ENCODE peak calls at places on chromosomes 2 and 18, in six cellular contexts. K, C, R, I, O and W are unnamed samples.

GRCh38 chr2:12287220-12287751 is 429.4 kb upstream of the TRIB2 start:
- DNase-seq in O (peak), K (no peak), I (no peak), R (no peak), C (no peak), W (no peak)

GRCh38 chr2:236536727-236537398 is 32.8 kb upstream of the ACKR3 start:
- DNase-seq in C (peak), O (no peak), I (peak), K (peak), R (peak), W (peak)

GRCh38 chr2:60634443-60634842 is 81.0 kb upstream of the BCL11A start:
- DNase-seq in O (no peak), K (no peak), I (no peak), C (no peak), R (no peak), W (no peak)

GRCh38 chr18:41096504-41096903 is 858.5 kb upstream of the PIK3C3 start:
- DNase-seq in I (peak), R (no peak), C (no peak), K (no peak), O (peak), W (no peak)

GRCh38 chr18:48926420-48926857 is 24.3 kb downstream of the SMAD7 start:
- DNase-seq in I (no peak), R (no peak), K (no peak), C (no peak), O (no peak), W (no peak)

GRCh38 chr18:14914771-14915170 is 166.8 kb downstream of the ANKRD30B start:
- DNase-seq in O (no peak), K (no peak), C (no peak), R (no peak), I (no peak), W (no peak)

GRCh38 chr2:60118061-60118460 is 435.4 kb downstream of the BCL11A start:
- DNase-seq in I (peak), K (no peak), O (no peak), C (no peak), R (no peak), W (no peak)

GRCh38 chr2:66872926-66873714 is 438.2 kb downstream of the MEIS1 start:
- DNase-seq in R (no peak), C (no peak), O (no peak), K (no peak), I (no peak), W (no peak)

GRCh38 chr2:115825912-115826311 is 1383.5 kb downstream of the DPP10 start:
- DNase-seq in K (no peak), O (no peak), I (no peak), R (no peak), C (no peak), W (no peak)

GRCh38 chr2:192030289-192030688 is 164.4 kb downstream of the TMEFF2 start:
- DNase-seq in K (no peak), R (no peak), O (no peak), C (no peak), I (no peak), W (no peak)

GRCh38 chr2:74588664-74589063 is 34.1 kb downstream of the DOK1 start:
- DNase-seq in R (no peak), O (no peak), I (no peak), K (no peak), C (no peak), W (no peak)

GRCh38 chr2:96408631-96409542 is 73.3 kb downstream of the NCAPH start:
- DNase-seq in C (peak), O (peak), R (no peak), K (peak), I (no peak), W (no peak)